ENCODE peak calls at places on chromosome 15, in six cellular contexts. X is AG04450, S is fibroblast of lung, Y is uterus, T is choroid plexus epithelial cell, N is GM12865. U is an unnamed sample.

GRCh38 chr15:81225161-81225671 is 28.5 kb downstream of the IL16 start:
- DNase-seq in X (no peak), S (no peak), Y (peak; percentile 70), T (no peak), N (no peak), U (no peak)

GRCh38 chr15:49646891-49647290 is 26.0 kb downstream of the DTWD1 start:
- DNase-seq in X (no peak), S (no peak), Y (no peak), T (no peak), N (no peak), U (no peak)

GRCh38 chr15:98684441-98684840 is 36.1 kb downstream of the IGF1R start:
- DNase-seq in X (no peak), S (peak; percentile 83), Y (no peak), T (peak; percentile 78), N (no peak), U (peak; percentile 59)

GRCh38 chr15:61812476-61812875 is 247.8 kb downstream of the VPS13C start:
- DNase-seq in X (no peak), S (no peak), Y (no peak), T (no peak), N (no peak), U (no peak)

GRCh38 chr15:101477851-101478353 is 11.6 kb downstream of the PCSK6 start:
- DNase-seq in X (no peak), S (no peak), Y (no peak), T (no peak), N (no peak), U (no peak)

GRCh38 chr15:96037584-96037983 is 292.9 kb upstream of the NR2F2 start:
- DNase-seq in X (peak; percentile 10), S (peak; percentile 77), Y (no peak), T (peak; percentile 92), N (peak; percentile 79), U (peak; percentile 37)

GRCh38 chr15:72487070-72487797 is 13.1 kb downstream of the ARIH1 start:
- DNase-seq in X (no peak), S (peak; percentile 26), Y (no peak), T (peak; percentile 18), N (no peak), U (peak; percentile 38)

GRCh38 chr15:99440551-99441426 is 125.0 kb upstream of the MEF2A start:
- DNase-seq in X (no peak), S (no peak), Y (peak; percentile 13), T (no peak), N (no peak), U (no peak)

GRCh38 chr15:53837263-53837662 is 77.8 kb upstream of the WDR72 start:
- DNase-seq in X (no peak), S (no peak), Y (no peak), T (no peak), N (peak; percentile 2), U (no peak)

GRCh38 chr15:60932051-60932915 is 296.8 kb downstream of the RORA start:
- DNase-seq in X (no peak), S (no peak), Y (no peak), T (peak; percentile 45), N (peak; percentile 54), U (peak; percentile 62)

GRCh38 chr15:94487635-94488034 is 256.3 kb downstream of the MCTP2 start:
- DNase-seq in X (no peak), S (no peak), Y (no peak), T (no peak), N (no peak), U (no peak)

GRCh38 chr15:49877117-49877860 is 241.7 kb downstream of the ATP8B4 start:
- DNase-seq in X (no peak), S (peak; percentile 70), Y (peak; percentile 32), T (peak; percentile 71), N (no peak), U (no peak)

GRCh38 chr15:74203914-74204431 is 1.4 kb upstream of the STRA6 start:
- DNase-seq in X (no peak), S (peak; percentile 57), Y (peak; percentile 75), T (peak; percentile 82), N (no peak), U (peak; percentile 84)
- H3K4me3 ChIP-seq in X (no peak overlapping the region), S (no peak overlapping the region), Y (no peak overlapping the region), T (peak overlapping the region; percentile 53), N (no peak overlapping the region), U (peak overlapping the region; percentile 33)

GRCh38 chr15:79023546-79023890 is 67.1 kb downstream of the RASGRF1 start:
- DNase-seq in X (no peak), S (no peak), Y (no peak), T (no peak), N (no peak), U (no peak)

GRCh38 chr15:79025802-79026201 is 64.8 kb downstream of the RASGRF1 start:
- DNase-seq in X (no peak), S (no peak), Y (no peak), T (no peak), N (peak; percentile 30), U (no peak)

GRCh38 chr15:79027532-79028410 is 62.8 kb downstream of the RASGRF1 start:
- DNase-seq in X (no peak), S (no peak), Y (no peak), T (no peak), N (no peak), U (no peak)

GRCh38 chr15:79023918-79024317 is 66.7 kb downstream of the RASGRF1 start:
- DNase-seq in X (no peak), S (no peak), Y (no peak), T (no peak), N (no peak), U (no peak)

GRCh38 chr15:79025201-79025600 is 65.4 kb downstream of the RASGRF1 start:
- DNase-seq in X (no peak), S (no peak), Y (no peak), T (no peak), N (peak; percentile 39), U (no peak)
- TF ChIP-seq CTCF in X (peak; percentile 9), S (no peak), Y (no peak), T (no peak), N (no peak), U (no peak)

GRCh38 chr15:82393671-82394070 is 35.9 kb upstream of the GOLGA6L9 start:
- DNase-seq in X (no peak), S (no peak), Y (no peak), T (peak; percentile 42), N (no peak), U (peak; percentile 53)

GRCh38 chr15:82397817-82398216 is 31.8 kb upstream of the GOLGA6L9 start:
- DNase-seq in X (no peak), S (no peak), Y (no peak), T (no peak), N (no peak), U (no peak)

GRCh38 chr15:82398785-82399184 is 30.8 kb upstream of the GOLGA6L9 start:
- DNase-seq in X (no peak), S (no peak), Y (no peak), T (no peak), N (no peak), U (no peak)
- H3K4me3 ChIP-seq in X (no peak overlapping the region), S (no peak overlapping the region), Y (no peak overlapping the region), T (no peak overlapping the region), N (no peak overlapping the region), U (no peak overlapping the region)

GRCh38 chr15:90932660-90932991 is 277 bp upstream of the HDDC3 start:
- DNase-seq in X (no peak), S (no peak), Y (no peak), T (no peak), N (no peak), U (no peak)
- TF ChIP-seq CTCF in X (no peak), S (no peak), Y (peak; percentile 5), T (no peak), N (no peak), U (no peak)

GRCh38 chr15:58361291-58361759 is 70.5 kb upstream of the LIPC start:
- DNase-seq in X (peak; percentile 97), S (peak; percentile 98), Y (no peak), T (peak; percentile 91), N (no peak), U (peak; percentile 86)

GRCh38 chr15:58355965-58356358 is 75.8 kb upstream of the LIPC start:
- DNase-seq in X (no peak), S (no peak), Y (no peak), T (no peak), N (no peak), U (no peak)

GRCh38 chr15:58360421-58361090 is 71.2 kb upstream of the LIPC start:
- DNase-seq in X (no peak), S (peak; percentile 12), Y (no peak), T (no peak), N (no peak), U (no peak)

GRCh38 chr15:58355352-58355964 is 76.3 kb upstream of the LIPC start:
- DNase-seq in X (no peak), S (no peak), Y (no peak), T (no peak), N (peak; percentile 44), U (no peak)

GRCh38 chr15:58357529-58358476 is 74.0 kb upstream of the LIPC start:
- DNase-seq in X (no peak), S (peak; percentile 28), Y (no peak), T (peak; percentile 20), N (peak; percentile 11), U (no peak)
- H3K4me3 ChIP-seq in X (no peak overlapping the region), S (no peak overlapping the region), Y (no peak overlapping the region), T (no peak overlapping the region), N (no peak overlapping the region), U (no peak overlapping the region)

GRCh38 chr15:37291920-37292319 is 191.6 kb upstream of the MEIS2 start:
- DNase-seq in X (no peak), S (no peak), Y (no peak), T (peak; percentile 1), N (no peak), U (no peak)

GRCh38 chr15:37289109-37289765 is 188.9 kb upstream of the MEIS2 start:
- DNase-seq in X (no peak), S (peak; percentile 13), Y (no peak), T (peak; percentile 13), N (no peak), U (no peak)
- TF ChIP-seq CTCF in X (peak; percentile 53), S (peak; percentile 23), Y (no peak), T (peak; percentile 28), N (no peak), U (peak; percentile 57)

GRCh38 chr15:64825431-64826294 is at the start of gene PIF1:
- DNase-seq in X (peak; percentile 94), S (peak; percentile 99), Y (peak; percentile 87), T (peak; percentile 99), N (peak; percentile 99), U (peak; percentile 99)
- H3K4me3 ChIP-seq in X (peak within 1 kb of the TSS; percentile 68), S (peak within 1 kb of the TSS; percentile 85), Y (peak within 1 kb of the TSS; percentile 39), T (peak within 1 kb of the TSS; percentile 60), N (peak within 1 kb of the TSS; percentile 88), U (peak within 1 kb of the TSS; percentile 70)

GRCh38 chr15:59923508-59923907 is 80.6 kb upstream of the FOXB1 start:
- DNase-seq in X (no peak), S (no peak), Y (no peak), T (no peak), N (no peak), U (no peak)

GRCh38 chr15:59918994-59919951 is 84.8 kb upstream of the FOXB1 start:
- DNase-seq in X (no peak), S (no peak), Y (no peak), T (peak; percentile 53), N (peak; percentile 86), U (peak; percentile 79)

DNA sequence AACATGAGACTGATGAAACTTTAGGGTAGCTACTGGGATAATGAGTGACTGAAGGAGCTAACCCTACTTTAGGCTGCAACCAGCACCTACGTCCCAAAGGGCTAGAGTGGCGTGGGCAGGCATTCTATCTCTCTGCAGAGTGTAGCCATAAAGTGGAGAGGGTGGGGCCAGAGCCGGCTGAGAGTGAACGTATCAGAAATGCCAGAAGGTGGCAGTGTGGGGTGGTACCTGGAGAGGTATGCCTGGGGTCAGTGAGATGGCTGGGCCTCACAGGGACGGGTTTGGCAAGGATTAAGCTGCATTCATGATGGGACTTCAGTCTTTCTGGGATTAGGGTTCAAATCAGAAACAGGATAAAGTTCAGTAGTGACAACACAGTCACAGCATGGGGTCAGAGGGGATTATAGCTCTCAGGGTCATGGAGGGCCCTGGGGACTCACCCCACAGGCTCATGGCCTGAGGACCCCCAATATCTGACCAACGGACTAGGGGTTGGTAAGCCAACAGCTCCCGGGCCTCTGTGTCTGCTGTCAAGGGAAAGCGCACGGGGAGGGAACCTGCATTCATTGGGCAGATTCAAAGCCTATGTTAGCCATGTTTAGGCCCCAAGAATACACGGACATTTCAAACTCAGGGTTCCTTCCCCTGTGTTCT is 86.5 kb upstream of the FOXB1 start:
- DNase-seq in X (no peak), S (peak; percentile 39), Y (no peak), T (peak; percentile 61), N (peak; percentile 77), U (peak; percentile 37)
- TF ChIP-seq CTCF in X (peak; percentile 44), S (peak; percentile 9), Y (no peak), T (peak; percentile 72), N (peak; percentile 73), U (peak; percentile 65)

U was measured in astrocyte of the spinal cord.